ENCODE peak calls at places on chromosomes 16 and 17, in six cellular contexts. Z is suprapubic skin, G is transverse colon, J is esophagus muscularis mucosa, I is upper lobe of left lung, F is SK-N-SH. S is an unnamed sample.

GRCh38 chr17:38874505-38875419 is 4.9 kb downstream of the LASP1 start:
- DNase-seq in Z (no peak), G (no peak), J (no peak), I (no peak), F (no peak), S (no peak)

GRCh38 chr17:40517286-40517662 is 15.9 kb upstream of the TNS4 start:
- DNase-seq in Z (peak), G (no peak), J (no peak), I (no peak), F (no peak), S (peak)

GRCh38 chr17:38892083-38892482 is 22.2 kb downstream of the LASP1 start:
- DNase-seq in Z (no peak), G (no peak), J (no peak), I (no peak), F (no peak), S (no peak)

GRCh38 chr16:61421111-61421510 is 615.1 kb downstream of the CDH8 start:
- DNase-seq in Z (no peak), G (no peak), J (no peak), I (no peak), F (no peak), S (no peak)

GRCh38 chr17:58315750-58316149 is 12.8 kb downstream of the TSPOAP1 start:
- DNase-seq in Z (no peak), G (no peak), J (no peak), I (no peak), F (no peak), S (no peak)

GRCh38 chr16:48158296-48158695 is 2.5 kb upstream of the ABCC12 start:
- DNase-seq in Z (no peak), G (no peak), J (no peak), I (no peak), F (no peak), S (no peak)

GRCh38 chr17:54992797-54993639 is 24.5 kb downstream of the STXBP4 start:
- DNase-seq in Z (no peak), G (no peak), J (no peak), I (no peak), F (peak), S (no peak)

GRCh38 chr17:1485748-1486376 is 6.6 kb downstream of the MYO1C start:
- DNase-seq in Z (no peak), G (peak), J (no peak), I (peak), F (peak), S (peak)

GRCh38 chr16:937723-938122 is 33.1 kb downstream of the LMF1 start:
- DNase-seq in Z (no peak), G (no peak), J (no peak), I (no peak), F (no peak), S (no peak)

GRCh38 chr17:1043601-1044251 is 46.8 kb downstream of the TIMM22 start:
- DNase-seq in Z (no peak), G (no peak), J (no peak), I (no peak), F (no peak), S (peak)

GRCh38 chr17:19724501-19725420 is 8.4 kb upstream of the SLC47A2 start:
- DNase-seq in Z (peak), G (peak), J (no peak), I (peak), F (no peak), S (peak)

GRCh38 chr17:32335046-32335445 is 6.9 kb downstream of the C17orf75 start:
- DNase-seq in Z (no peak), G (no peak), J (no peak), I (no peak), F (no peak), S (no peak)

GRCh38 chr17:71922439-71922838 is 198.4 kb upstream of the SOX9 start:
- DNase-seq in Z (no peak), G (no peak), J (no peak), I (no peak), F (no peak), S (no peak)

GRCh38 chr16:56629531-56629930 is 2.9 kb upstream of the MT1M start:
- DNase-seq in Z (no peak), G (no peak), J (no peak), I (no peak), F (peak), S (no peak)

GRCh38 chr17:49224198-49224996 is 6.2 kb downstream of the PHOSPHO1 start:
- DNase-seq in Z (no peak), G (peak), J (no peak), I (peak), F (peak), S (no peak)
- TF ChIP-seq POLR2AphosphoS5 in Z (no peak), G (no peak), J (no peak), I (no peak), F (no peak), S (no peak)

GRCh38 chr17:80295146-80295545 is 34.5 kb downstream of the RNF213 start:
- DNase-seq in Z (no peak), G (no peak), J (no peak), I (no peak), F (no peak), S (no peak)
- TF ChIP-seq CTCF in Z (no peak), G (no peak), J (no peak), I (no peak), F (no peak), S (no peak)

DNA sequence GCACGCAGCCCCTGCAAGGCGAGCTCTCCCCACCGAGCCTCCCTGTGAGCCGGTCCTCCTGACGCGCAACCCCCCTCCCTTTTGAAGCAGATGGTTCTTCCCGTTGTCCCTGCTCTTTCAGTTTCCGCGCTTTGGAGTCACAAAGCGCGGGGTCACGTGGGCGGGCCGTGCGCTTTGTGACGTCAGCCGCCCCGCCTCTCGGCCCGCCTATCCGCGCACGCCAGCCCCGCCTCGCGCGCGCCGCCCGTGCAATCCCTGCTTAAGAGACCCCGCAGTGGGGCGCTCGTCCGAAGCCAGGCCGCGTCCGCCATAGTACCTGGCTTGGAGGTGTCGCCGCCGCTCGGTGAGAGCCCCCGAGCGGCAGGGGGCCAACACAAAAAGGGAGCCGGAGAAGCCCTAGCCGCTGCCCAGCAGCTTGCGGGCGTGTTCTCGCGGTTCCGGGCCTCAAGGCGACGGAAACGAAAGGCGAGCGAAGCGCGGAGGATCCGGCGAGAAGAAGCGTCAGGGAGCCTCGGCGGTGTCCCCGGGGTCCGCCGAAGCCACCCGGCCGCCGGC is at the start of gene RBBP6:
- DNase-seq in Z (peak), G (peak), J (peak), I (peak), F (peak), S (peak)
- TF ChIP-seq EP300 in Z (peak), G (peak), J (peak), I (no peak), F (peak), S (no peak)

GRCh38 chr17:80138856-80139426 is 8.0 kb downstream of the EIF4A3 start:
- DNase-seq in Z (peak), G (peak), J (no peak), I (no peak), F (no peak), S (peak)
- TF ChIP-seq POLR2AphosphoS5 in Z (no peak), G (no peak), J (no peak), I (no peak), F (no peak), S (no peak)

DNA sequence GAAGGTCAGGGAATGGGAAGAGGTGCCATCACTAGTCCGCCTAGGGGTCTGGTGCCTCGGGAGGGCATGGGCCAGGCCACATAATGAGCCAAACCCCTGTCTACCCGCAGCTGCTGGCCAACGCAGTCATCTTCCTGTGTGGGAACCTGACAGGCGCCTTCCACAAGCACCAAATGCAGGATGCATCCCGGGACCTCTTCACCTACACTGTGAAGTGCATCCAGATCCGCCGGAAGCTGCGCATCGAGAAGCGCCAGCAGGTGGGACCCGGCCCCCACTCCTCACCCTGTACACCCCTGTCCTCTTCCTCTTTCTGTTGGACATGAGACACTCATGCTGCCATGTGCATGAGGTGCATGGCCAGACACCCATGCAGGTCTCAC is 26.2 kb downstream of the ADCY7 start:
- DNase-seq in Z (no peak), G (no peak), J (no peak), I (no peak), F (no peak), S (no peak)
- TF ChIP-seq CTCF in Z (no peak), G (no peak), J (no peak), I (no peak), F (no peak), S (no peak)

GRCh38 chr16:67661101-67661661 is 421 bp downstream of the PARD6A start:
- DNase-seq in Z (no peak), G (no peak), J (no peak), I (no peak), F (peak), S (peak)

GRCh38 chr16:67659675-67660563 is at the start of gene ACD:
- DNase-seq in Z (peak), G (peak), J (peak), I (peak), F (peak), S (peak)

GRCh38 chr16:67658849-67659674 is 998 bp downstream of the ACD start:
- DNase-seq in Z (peak), G (no peak), J (no peak), I (no peak), F (no peak), S (peak)

GRCh38 chr16:67661864-67662652 is 1.3 kb downstream of the PARD6A start:
- DNase-seq in Z (no peak), G (no peak), J (no peak), I (no peak), F (no peak), S (peak)

DNA sequence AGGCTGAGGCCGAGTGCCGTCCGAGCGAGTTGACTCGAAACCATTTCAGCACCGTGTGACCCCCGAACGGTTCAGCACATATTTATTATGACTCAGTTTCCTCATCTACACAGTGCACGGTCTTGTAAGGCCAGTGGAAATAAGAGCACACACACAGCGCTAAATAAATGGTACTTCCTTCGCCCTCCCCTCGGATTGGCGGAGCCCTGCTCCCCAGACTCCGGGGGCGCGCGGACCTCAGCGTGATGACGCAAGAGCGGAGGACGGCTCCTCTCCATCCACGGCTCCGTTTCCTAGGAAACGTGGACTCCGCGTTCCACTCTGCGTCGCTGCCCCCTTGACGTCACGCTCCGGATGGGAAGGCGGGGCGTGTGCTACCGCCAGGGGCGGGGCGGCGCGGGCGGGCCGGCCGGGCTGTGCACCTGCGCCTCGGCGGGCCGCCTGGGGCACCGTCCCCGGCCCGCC is at the start of gene PARD6A:
- DNase-seq in Z (peak), G (peak), J (peak), I (peak), F (peak), S (peak)
- TF ChIP-seq EP300 in Z (no peak), G (no peak), J (peak), I (no peak), F (no peak), S (no peak)

DNA sequence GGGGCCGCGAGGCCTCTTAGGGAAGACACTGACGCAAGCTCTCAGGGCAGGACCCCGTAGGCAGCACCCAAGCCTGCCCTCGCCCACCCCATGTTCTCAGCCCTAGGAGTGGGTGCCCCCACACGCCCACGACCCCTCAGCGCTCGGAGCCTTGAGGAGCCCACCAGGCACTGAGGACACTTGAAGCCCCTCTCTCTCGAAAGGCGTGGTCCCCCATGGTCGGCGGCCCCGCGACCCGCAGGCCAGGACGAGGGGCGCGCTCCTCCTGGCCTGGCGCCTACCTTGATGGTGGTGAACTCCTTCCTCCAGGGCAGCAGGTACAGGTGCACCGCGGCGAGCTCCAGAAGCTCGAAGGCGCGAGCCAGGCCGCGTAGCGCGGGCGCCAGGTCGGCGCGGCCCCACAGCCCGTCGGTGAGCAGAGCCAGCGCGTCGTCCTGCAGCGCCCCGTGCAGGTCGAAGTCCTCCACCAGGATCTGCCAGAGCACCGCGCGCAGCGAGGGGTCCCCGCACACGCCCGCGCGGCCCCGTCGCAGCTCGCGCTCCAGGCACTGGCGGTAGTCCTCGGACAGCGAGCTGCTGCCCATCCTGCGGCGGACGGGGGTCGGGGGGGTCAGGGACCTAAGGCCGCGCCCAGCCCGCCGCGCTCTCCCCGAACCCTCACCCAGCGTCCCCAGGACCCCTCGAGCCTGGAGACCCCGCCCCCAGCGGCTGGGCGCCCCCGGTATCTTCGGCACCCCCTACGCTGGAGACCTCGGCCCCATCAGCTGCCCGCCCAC is 668 bp downstream of the SPATA2L start:
- DNase-seq in Z (peak), G (peak), J (no peak), I (peak), F (peak), S (no peak)
- TF ChIP-seq POLR2AphosphoS5 in Z (no peak), G (peak), J (no peak), I (no peak), F (no peak), S (no peak)

DNA sequence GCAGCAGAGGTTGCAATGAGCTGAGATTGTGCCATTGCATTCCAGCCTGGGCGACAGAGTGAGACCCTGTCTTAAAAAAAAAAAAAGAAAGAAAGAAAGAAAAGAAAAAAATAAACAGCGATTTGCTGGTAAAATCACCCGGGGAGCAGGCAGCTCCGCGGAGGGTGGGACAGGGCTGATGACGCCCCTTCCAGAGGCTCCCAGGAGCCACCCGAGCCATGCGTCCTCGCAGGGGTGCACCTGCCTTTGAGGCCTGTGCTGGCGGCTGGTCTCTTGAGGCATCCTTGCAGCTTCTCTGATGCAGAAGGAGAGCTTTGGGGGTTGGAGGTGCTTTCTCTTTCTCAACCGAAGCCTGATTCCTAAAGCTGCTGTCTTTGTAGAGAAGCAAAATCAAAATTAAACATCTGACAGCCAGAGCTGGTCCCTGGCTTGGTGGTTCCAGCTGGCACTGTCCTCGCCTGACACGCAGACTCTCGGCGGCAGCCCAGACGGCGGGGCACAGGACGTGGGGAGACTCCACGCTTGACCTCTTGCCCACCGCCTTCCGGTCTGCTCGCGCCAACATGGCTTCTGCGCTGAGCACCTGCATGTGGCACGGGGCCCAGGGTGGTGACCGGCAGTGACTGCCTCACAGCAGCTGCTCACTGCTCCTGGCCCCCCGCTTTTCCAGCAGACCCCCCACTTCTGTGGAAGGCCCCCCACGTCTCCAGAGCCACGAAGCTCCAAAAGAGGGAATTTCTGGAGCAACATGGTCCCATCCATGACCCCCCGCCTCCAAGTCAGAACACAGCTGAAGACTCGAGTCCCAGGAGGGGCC is 6.6 kb downstream of the UTS2R start:
- DNase-seq in Z (no peak), G (no peak), J (no peak), I (no peak), F (no peak), S (no peak)
- TF ChIP-seq CTCF in Z (no peak), G (no peak), J (no peak), I (no peak), F (no peak), S (no peak)

GRCh38 chr17:4101127-4101798 is 41.6 kb downstream of the ZZEF1 start:
- DNase-seq in Z (no peak), G (no peak), J (no peak), I (no peak), F (no peak), S (no peak)
- TF ChIP-seq EP300 in Z (no peak), G (no peak), J (no peak), I (no peak), F (no peak), S (no peak)

GRCh38 chr16:74305286-74305685 is 8.7 kb downstream of the PSMD7 start:
- DNase-seq in Z (peak), G (no peak), J (no peak), I (no peak), F (no peak), S (no peak)
- TF ChIP-seq POLR2AphosphoS5 in Z (no peak), G (no peak), J (no peak), I (no peak), F (no peak), S (no peak)

S was measured in sigmoid colon.